ENCODE peak calls at places on chromosome 17, in ten cellular contexts. One of them, this sample, is unnamed.

GRCh38 chr17:61803796-61804195 is 59.5 kb downstream of the BRIP1 start:
- DNase-seq in T-helper 2 cell: no peak
- DNase-seq in lower lobe of right lung: no peak
- DNase-seq in activated CD4-positive, alpha-beta T cell treated with anti-CD3 and anti-CD28 coated beads, Interleukin-2, amount 50 U/mL, for 1 hour: no peak
- DNase-seq in astrocyte of the spinal cord: no peak
- DNase-seq in amniotic epithelial cell: no peak
- DNase-seq in AG04449: no peak
- DNase-seq in MCF 10A: no peak
- DNase-seq in NCI-H345: no peak
- DNase-seq in activated naive CD4-positive, alpha-beta T cell: no peak
- DNase-seq in this sample: no peak

GRCh38 chr17:17702821-17703607 is 21.8 kb downstream of the RAI1 start:
- DNase-seq in T-helper 2 cell: no peak
- DNase-seq in lower lobe of right lung: no peak
- DNase-seq in activated CD4-positive, alpha-beta T cell treated with anti-CD3 and anti-CD28 coated beads, Interleukin-2, amount 50 U/mL, for 1 hour: no peak
- DNase-seq in astrocyte of the spinal cord: no peak
- DNase-seq in amniotic epithelial cell: peak
- DNase-seq in AG04449: no peak
- DNase-seq in MCF 10A: no peak
- DNase-seq in NCI-H345: no peak
- DNase-seq in activated naive CD4-positive, alpha-beta T cell: no peak
- DNase-seq in this sample: peak

GRCh38 chr17:47665655-47666054 is 15.9 kb downstream of the KPNB1 start:
- DNase-seq in T-helper 2 cell: no peak
- DNase-seq in lower lobe of right lung: no peak
- DNase-seq in activated CD4-positive, alpha-beta T cell treated with anti-CD3 and anti-CD28 coated beads, Interleukin-2, amount 50 U/mL, for 1 hour: no peak
- DNase-seq in astrocyte of the spinal cord: no peak
- DNase-seq in amniotic epithelial cell: peak
- DNase-seq in AG04449: no peak
- DNase-seq in MCF 10A: peak
- DNase-seq in NCI-H345: no peak
- DNase-seq in activated naive CD4-positive, alpha-beta T cell: no peak
- DNase-seq in this sample: no peak

GRCh38 chr17:66782866-66783265 is 52.1 kb upstream of the CACNG5 start:
- DNase-seq in T-helper 2 cell: no peak
- DNase-seq in lower lobe of right lung: no peak
- DNase-seq in activated CD4-positive, alpha-beta T cell treated with anti-CD3 and anti-CD28 coated beads, Interleukin-2, amount 50 U/mL, for 1 hour: no peak
- DNase-seq in astrocyte of the spinal cord: no peak
- DNase-seq in amniotic epithelial cell: no peak
- DNase-seq in AG04449: no peak
- DNase-seq in MCF 10A: no peak
- DNase-seq in NCI-H345: no peak
- DNase-seq in activated naive CD4-positive, alpha-beta T cell: no peak
- DNase-seq in this sample: no peak

GRCh38 chr17:68738044-68738443 is 136.9 kb upstream of the FAM20A start:
- DNase-seq in T-helper 2 cell: no peak
- DNase-seq in lower lobe of right lung: no peak
- DNase-seq in activated CD4-positive, alpha-beta T cell treated with anti-CD3 and anti-CD28 coated beads, Interleukin-2, amount 50 U/mL, for 1 hour: no peak
- DNase-seq in astrocyte of the spinal cord: no peak
- DNase-seq in amniotic epithelial cell: peak
- DNase-seq in AG04449: no peak
- DNase-seq in MCF 10A: no peak
- DNase-seq in NCI-H345: no peak
- DNase-seq in activated naive CD4-positive, alpha-beta T cell: no peak
- DNase-seq in this sample: no peak

GRCh38 chr17:75824591-75825518 is 19.3 kb downstream of the UNC13D start:
- DNase-seq in T-helper 2 cell: no peak
- DNase-seq in lower lobe of right lung: no peak
- DNase-seq in activated CD4-positive, alpha-beta T cell treated with anti-CD3 and anti-CD28 coated beads, Interleukin-2, amount 50 U/mL, for 1 hour: no peak
- DNase-seq in astrocyte of the spinal cord: no peak
- DNase-seq in amniotic epithelial cell: no peak
- DNase-seq in AG04449: no peak
- DNase-seq in MCF 10A: no peak
- DNase-seq in NCI-H345: no peak
- DNase-seq in activated naive CD4-positive, alpha-beta T cell: no peak
- DNase-seq in this sample: no peak

GRCh38 chr17:4147751-4148310 is 4.8 kb downstream of the CYB5D2 start:
- DNase-seq in T-helper 2 cell: no peak
- DNase-seq in lower lobe of right lung: no peak
- DNase-seq in activated CD4-positive, alpha-beta T cell treated with anti-CD3 and anti-CD28 coated beads, Interleukin-2, amount 50 U/mL, for 1 hour: no peak
- DNase-seq in astrocyte of the spinal cord: no peak
- DNase-seq in amniotic epithelial cell: no peak
- DNase-seq in AG04449: no peak
- DNase-seq in MCF 10A: peak
- DNase-seq in NCI-H345: no peak
- DNase-seq in activated naive CD4-positive, alpha-beta T cell: no peak
- DNase-seq in this sample: no peak

GRCh38 chr17:82200743-82201497 is 11.7 kb downstream of the CCDC57 start:
- DNase-seq in T-helper 2 cell: peak
- DNase-seq in lower lobe of right lung: no peak
- DNase-seq in activated CD4-positive, alpha-beta T cell treated with anti-CD3 and anti-CD28 coated beads, Interleukin-2, amount 50 U/mL, for 1 hour: peak
- DNase-seq in astrocyte of the spinal cord: no peak
- DNase-seq in amniotic epithelial cell: peak
- DNase-seq in AG04449: no peak
- DNase-seq in MCF 10A: no peak
- DNase-seq in NCI-H345: no peak
- DNase-seq in activated naive CD4-positive, alpha-beta T cell: no peak
- DNase-seq in this sample: no peak

GRCh38 chr17:21214777-21215541 is 998 bp upstream of the TMEM11 start:
- DNase-seq in T-helper 2 cell: no peak
- DNase-seq in lower lobe of right lung: peak
- DNase-seq in activated CD4-positive, alpha-beta T cell treated with anti-CD3 and anti-CD28 coated beads, Interleukin-2, amount 50 U/mL, for 1 hour: no peak
- DNase-seq in astrocyte of the spinal cord: no peak
- DNase-seq in amniotic epithelial cell: no peak
- DNase-seq in AG04449: no peak
- DNase-seq in MCF 10A: no peak
- DNase-seq in NCI-H345: no peak
- DNase-seq in activated naive CD4-positive, alpha-beta T cell: no peak
- DNase-seq in this sample: no peak

GRCh38 chr17:43920500-43921095 is 13.3 kb upstream of the MPP2 start:
- DNase-seq in T-helper 2 cell: no peak
- DNase-seq in lower lobe of right lung: no peak
- DNase-seq in activated CD4-positive, alpha-beta T cell treated with anti-CD3 and anti-CD28 coated beads, Interleukin-2, amount 50 U/mL, for 1 hour: no peak
- DNase-seq in astrocyte of the spinal cord: no peak
- DNase-seq in amniotic epithelial cell: no peak
- DNase-seq in AG04449: no peak
- DNase-seq in MCF 10A: no peak
- DNase-seq in NCI-H345: no peak
- DNase-seq in activated naive CD4-positive, alpha-beta T cell: no peak
- DNase-seq in this sample: no peak

GRCh38 chr17:49497147-49498036 is 2.3 kb downstream of the NGFR start:
- DNase-seq in T-helper 2 cell: no peak
- DNase-seq in lower lobe of right lung: no peak
- DNase-seq in activated CD4-positive, alpha-beta T cell treated with anti-CD3 and anti-CD28 coated beads, Interleukin-2, amount 50 U/mL, for 1 hour: peak
- DNase-seq in astrocyte of the spinal cord: peak
- DNase-seq in amniotic epithelial cell: peak
- DNase-seq in AG04449: no peak
- DNase-seq in MCF 10A: no peak
- DNase-seq in NCI-H345: peak
- DNase-seq in activated naive CD4-positive, alpha-beta T cell: no peak
- DNase-seq in this sample: no peak

GRCh38 chr17:2393954-2394749 is 6.7 kb downstream of the MNT start:
- DNase-seq in T-helper 2 cell: no peak
- DNase-seq in lower lobe of right lung: no peak
- DNase-seq in activated CD4-positive, alpha-beta T cell treated with anti-CD3 and anti-CD28 coated beads, Interleukin-2, amount 50 U/mL, for 1 hour: no peak
- DNase-seq in astrocyte of the spinal cord: no peak
- DNase-seq in amniotic epithelial cell: no peak
- DNase-seq in AG04449: no peak
- DNase-seq in MCF 10A: no peak
- DNase-seq in NCI-H345: no peak
- DNase-seq in activated naive CD4-positive, alpha-beta T cell: no peak
- DNase-seq in this sample: no peak

GRCh38 chr17:15456486-15456885 is 10.9 kb downstream of the CDRT4 start:
- DNase-seq in T-helper 2 cell: no peak
- DNase-seq in lower lobe of right lung: no peak
- DNase-seq in activated CD4-positive, alpha-beta T cell treated with anti-CD3 and anti-CD28 coated beads, Interleukin-2, amount 50 U/mL, for 1 hour: no peak
- DNase-seq in astrocyte of the spinal cord: no peak
- DNase-seq in amniotic epithelial cell: no peak
- DNase-seq in AG04449: no peak
- DNase-seq in MCF 10A: no peak
- DNase-seq in NCI-H345: no peak
- DNase-seq in activated naive CD4-positive, alpha-beta T cell: no peak
- DNase-seq in this sample: no peak

GRCh38 chr17:7889166-7889584 is 586 bp downstream of the CHD3 start:
- DNase-seq in T-helper 2 cell: no peak
- DNase-seq in lower lobe of right lung: peak
- DNase-seq in activated CD4-positive, alpha-beta T cell treated with anti-CD3 and anti-CD28 coated beads, Interleukin-2, amount 50 U/mL, for 1 hour: peak
- DNase-seq in astrocyte of the spinal cord: peak
- DNase-seq in amniotic epithelial cell: peak
- DNase-seq in AG04449: no peak
- DNase-seq in MCF 10A: peak
- DNase-seq in NCI-H345: peak
- DNase-seq in activated naive CD4-positive, alpha-beta T cell: no peak
- DNase-seq in this sample: peak

GRCh38 chr17:67476787-67477335 is 99.8 kb downstream of the PITPNC1 start:
- DNase-seq in T-helper 2 cell: no peak
- DNase-seq in lower lobe of right lung: no peak
- DNase-seq in activated CD4-positive, alpha-beta T cell treated with anti-CD3 and anti-CD28 coated beads, Interleukin-2, amount 50 U/mL, for 1 hour: no peak
- DNase-seq in astrocyte of the spinal cord: no peak
- DNase-seq in amniotic epithelial cell: no peak
- DNase-seq in AG04449: no peak
- DNase-seq in MCF 10A: no peak
- DNase-seq in NCI-H345: no peak
- DNase-seq in activated naive CD4-positive, alpha-beta T cell: no peak
- DNase-seq in this sample: no peak

GRCh38 chr17:39923230-39923629 is 4.2 kb downstream of the ORMDL3 start:
- DNase-seq in T-helper 2 cell: no peak
- DNase-seq in lower lobe of right lung: no peak
- DNase-seq in activated CD4-positive, alpha-beta T cell treated with anti-CD3 and anti-CD28 coated beads, Interleukin-2, amount 50 U/mL, for 1 hour: no peak
- DNase-seq in astrocyte of the spinal cord: no peak
- DNase-seq in amniotic epithelial cell: no peak
- DNase-seq in AG04449: no peak
- DNase-seq in MCF 10A: no peak
- DNase-seq in NCI-H345: no peak
- DNase-seq in activated naive CD4-positive, alpha-beta T cell: no peak
- DNase-seq in this sample: no peak

GRCh38 chr17:54956802-54957201 is 11.7 kb downstream of the COX11 start:
- DNase-seq in T-helper 2 cell: no peak
- DNase-seq in lower lobe of right lung: no peak
- DNase-seq in activated CD4-positive, alpha-beta T cell treated with anti-CD3 and anti-CD28 coated beads, Interleukin-2, amount 50 U/mL, for 1 hour: no peak
- DNase-seq in astrocyte of the spinal cord: no peak
- DNase-seq in amniotic epithelial cell: no peak
- DNase-seq in AG04449: no peak
- DNase-seq in MCF 10A: no peak
- DNase-seq in NCI-H345: no peak
- DNase-seq in activated naive CD4-positive, alpha-beta T cell: no peak
- DNase-seq in this sample: no peak

GRCh38 chr17:49730078-49730786 is 22.5 kb upstream of the SLC35B1 start:
- DNase-seq in T-helper 2 cell: no peak
- DNase-seq in lower lobe of right lung: peak
- DNase-seq in activated CD4-positive, alpha-beta T cell treated with anti-CD3 and anti-CD28 coated beads, Interleukin-2, amount 50 U/mL, for 1 hour: no peak
- DNase-seq in astrocyte of the spinal cord: peak
- DNase-seq in amniotic epithelial cell: peak
- DNase-seq in AG04449: no peak
- DNase-seq in MCF 10A: no peak
- DNase-seq in NCI-H345: no peak
- DNase-seq in activated naive CD4-positive, alpha-beta T cell: no peak
- DNase-seq in this sample: no peak

GRCh38 chr17:38320482-38320881 is 23.3 kb downstream of the GPR179 start:
- DNase-seq in T-helper 2 cell: no peak
- DNase-seq in lower lobe of right lung: peak
- DNase-seq in activated CD4-positive, alpha-beta T cell treated with anti-CD3 and anti-CD28 coated beads, Interleukin-2, amount 50 U/mL, for 1 hour: no peak
- DNase-seq in astrocyte of the spinal cord: no peak
- DNase-seq in amniotic epithelial cell: no peak
- DNase-seq in AG04449: no peak
- DNase-seq in MCF 10A: no peak
- DNase-seq in NCI-H345: no peak
- DNase-seq in activated naive CD4-positive, alpha-beta T cell: no peak
- DNase-seq in this sample: no peak

GRCh38 chr17:79039171-79039570 is 15.2 kb downstream of the C1QTNF1 start:
- DNase-seq in T-helper 2 cell: no peak
- DNase-seq in lower lobe of right lung: no peak
- DNase-seq in activated CD4-positive, alpha-beta T cell treated with anti-CD3 and anti-CD28 coated beads, Interleukin-2, amount 50 U/mL, for 1 hour: no peak
- DNase-seq in astrocyte of the spinal cord: no peak
- DNase-seq in amniotic epithelial cell: no peak
- DNase-seq in AG04449: no peak
- DNase-seq in MCF 10A: no peak
- DNase-seq in NCI-H345: no peak
- DNase-seq in activated naive CD4-positive, alpha-beta T cell: no peak
- DNase-seq in this sample: no peak

GRCh38 chr17:32878211-32878610 is 1.3 kb upstream of the MYO1D start:
- DNase-seq in T-helper 2 cell: no peak
- DNase-seq in lower lobe of right lung: peak
- DNase-seq in activated CD4-positive, alpha-beta T cell treated with anti-CD3 and anti-CD28 coated beads, Interleukin-2, amount 50 U/mL, for 1 hour: no peak
- DNase-seq in astrocyte of the spinal cord: peak
- DNase-seq in amniotic epithelial cell: peak
- DNase-seq in AG04449: peak
- DNase-seq in MCF 10A: peak
- DNase-seq in NCI-H345: no peak
- DNase-seq in activated naive CD4-positive, alpha-beta T cell: no peak
- DNase-seq in this sample: no peak

This sample was measured in 8988T.